ENCODE peak calls at places on chromosomes 16 and 17, in eight cellular contexts. X is tibial nerve, N is ovary, P is K562, V is stomach, Q is sigmoid colon, W is A549, D is H1. T is an unnamed sample. For H3K4me1, the result is how much of the 10 kb centered on the place peaks cover.

GRCh38 chr17:2707721-2708584 is 3.6 kb downstream of the CLUH start:
- DNase-seq in X (no peak), N (peak), P (peak), V (peak), Q (peak), W (peak), D (peak), T (peak)

GRCh38 chr16:79601978-79602609 is 1.6 kb upstream of the MAF start:
- DNase-seq in X (peak), N (peak), P (peak), V (peak), Q (peak), W (peak), D (peak), T (peak)

GRCh38 chr16:22081050-22081449 is 11.3 kb upstream of the VWA3A start:
- DNase-seq in X (no peak), N (no peak), P (no peak), V (no peak), Q (no peak), W (no peak), D (no peak), T (no peak)

GRCh38 chr17:75507712-75508111 is 7.6 kb downstream of the CASKIN2 start:
- DNase-seq in X (no peak), N (no peak), P (no peak), V (no peak), Q (no peak), W (no peak), D (no peak), T (no peak)

GRCh38 chr17:35536664-35537160 is 766 bp downstream of the SLFN12L start:
- DNase-seq in X (no peak), N (no peak), P (no peak), V (no peak), Q (no peak), W (no peak), D (no peak), T (no peak)

GRCh38 chr17:4708436-4708835 is 2.0 kb upstream of the ARRB2 start:
- DNase-seq in X (no peak), N (no peak), P (no peak), V (no peak), Q (no peak), W (peak), D (peak), T (no peak)

GRCh38 chr17:73958453-73958852 is 245.0 kb upstream of the RPL38 start:
- DNase-seq in X (no peak), N (no peak), P (no peak), V (no peak), Q (no peak), W (no peak), D (no peak), T (no peak)

GRCh38 chr16:54098247-54098646 is 188.3 kb downstream of the IRX3 start:
- DNase-seq in X (no peak), N (no peak), P (no peak), V (no peak), Q (no peak), W (no peak), D (no peak), T (no peak)

GRCh38 chr17:47310186-47310733 is 13.5 kb upstream of the EFCAB13 start:
- DNase-seq in X (no peak), N (no peak), P (no peak), V (no peak), Q (no peak), W (no peak), D (no peak), T (no peak)

DNA sequence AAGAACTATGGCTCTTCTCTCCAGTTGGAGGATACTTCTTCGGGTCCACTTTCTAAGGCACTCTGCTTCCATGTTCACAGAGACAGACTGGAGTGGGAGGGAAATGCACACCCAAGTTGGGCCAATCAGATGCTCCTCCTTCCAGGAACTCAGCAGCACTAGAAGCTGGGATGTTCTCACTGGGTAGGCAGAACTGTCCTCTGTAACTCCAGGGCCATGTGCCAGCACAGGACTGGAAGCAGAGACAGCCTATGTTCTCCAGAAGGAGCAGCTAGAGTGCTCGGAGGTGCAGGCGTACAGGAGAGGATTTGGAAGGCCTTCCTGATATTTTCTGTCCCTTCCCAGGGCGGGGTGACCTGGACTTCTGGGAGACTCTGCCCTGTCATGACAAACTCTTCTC is 50.0 kb upstream of the SREBF1 start:
- DNase-seq in X (no peak), N (no peak), P (no peak), V (no peak), Q (peak), W (no peak), D (no peak), T (no peak)
- TF ChIP-seq EP300 in X (no peak), N (no peak), P (no peak), V (no peak), Q (no peak), W (no peak), D (no peak), T (no peak)

GRCh38 chr16:30016555-30017276 is 5.9 kb upstream of the DOC2A start:
- DNase-seq in X (no peak), N (no peak), P (no peak), V (no peak), Q (no peak), W (no peak), D (no peak), T (no peak)
- H3K4me3 ChIP-seq in X (no peak), N (no peak), P (no peak), V (no peak), Q (no peak), W (no peak), D (no peak), T (no peak)

DNA sequence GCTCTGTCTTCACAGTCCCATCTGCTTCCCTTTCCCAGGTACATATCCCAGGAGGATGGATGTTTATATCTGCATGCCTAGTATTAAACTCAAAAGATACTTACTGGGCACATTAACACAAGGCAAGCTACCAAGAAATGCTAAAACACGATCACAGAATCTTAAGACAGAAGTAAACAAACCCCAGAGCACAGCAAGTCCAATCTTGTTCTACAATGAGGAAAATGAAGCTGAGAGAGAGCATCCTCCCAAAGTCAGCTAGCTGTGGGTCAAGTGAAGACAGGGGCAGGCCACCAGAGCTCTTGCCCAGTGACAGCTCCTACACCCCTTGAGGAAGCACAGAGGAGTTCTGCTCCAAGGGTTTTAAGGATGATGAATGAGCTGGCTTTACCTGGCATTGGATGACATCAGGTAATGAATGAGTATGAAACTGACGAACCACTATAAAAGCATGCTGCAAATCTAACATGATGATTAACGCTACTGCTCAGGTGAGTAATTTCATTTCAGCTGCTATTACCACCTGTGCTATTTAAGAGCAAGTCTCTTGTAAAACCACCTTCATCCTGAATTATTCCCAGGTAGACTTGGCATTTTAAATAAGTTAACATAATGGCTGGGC is 20.3 kb downstream of the XPO6 start:
- DNase-seq in X (no peak), N (no peak), P (no peak), V (no peak), Q (no peak), W (no peak), D (no peak), T (no peak)
- H3K4me1 ChIP-seq in X (under half), N (under half), P (under half), V (under half), Q (under half), W (half or more), D (under half), T (half or more)

DNA sequence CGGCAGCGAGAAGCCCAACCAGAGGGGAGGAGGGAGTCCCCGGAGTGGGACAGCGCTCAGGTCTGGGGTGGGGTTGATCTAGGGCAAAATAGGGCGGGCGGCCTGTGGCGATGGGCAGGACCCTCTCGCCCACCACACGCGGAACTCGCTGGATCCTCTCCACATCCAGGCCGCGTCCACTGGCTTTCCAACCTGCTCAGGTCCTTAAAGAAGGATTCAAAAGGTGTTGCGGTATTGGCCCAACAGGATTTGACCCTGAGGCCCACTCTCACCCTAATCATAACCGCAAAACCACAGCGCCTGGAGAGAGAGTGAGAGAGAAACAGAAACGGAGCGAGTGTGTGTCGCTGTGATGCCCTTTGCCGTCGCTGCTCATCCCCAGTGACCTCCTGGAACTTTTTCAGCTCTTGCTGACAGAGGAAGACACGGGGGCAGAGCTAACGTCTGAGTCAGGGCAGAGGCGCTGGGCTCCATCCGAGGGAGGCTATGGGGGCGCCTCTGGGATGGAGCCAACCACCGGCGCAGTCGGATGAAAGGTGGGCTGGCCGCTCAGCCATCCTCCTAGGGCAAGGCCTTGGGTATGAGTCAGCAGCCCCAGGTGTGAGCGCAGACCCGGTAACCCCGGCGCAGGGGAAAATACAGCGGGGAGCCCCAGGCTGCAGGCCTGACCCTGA is 16.7 kb upstream of the OR1F1 start:
- DNase-seq in X (no peak), N (no peak), P (no peak), V (no peak), Q (peak), W (no peak), D (no peak), T (no peak)
- TF ChIP-seq EP300 in X (no peak), N (no peak), P (no peak), V (no peak), Q (no peak), W (no peak), D (no peak), T (no peak)

DNA sequence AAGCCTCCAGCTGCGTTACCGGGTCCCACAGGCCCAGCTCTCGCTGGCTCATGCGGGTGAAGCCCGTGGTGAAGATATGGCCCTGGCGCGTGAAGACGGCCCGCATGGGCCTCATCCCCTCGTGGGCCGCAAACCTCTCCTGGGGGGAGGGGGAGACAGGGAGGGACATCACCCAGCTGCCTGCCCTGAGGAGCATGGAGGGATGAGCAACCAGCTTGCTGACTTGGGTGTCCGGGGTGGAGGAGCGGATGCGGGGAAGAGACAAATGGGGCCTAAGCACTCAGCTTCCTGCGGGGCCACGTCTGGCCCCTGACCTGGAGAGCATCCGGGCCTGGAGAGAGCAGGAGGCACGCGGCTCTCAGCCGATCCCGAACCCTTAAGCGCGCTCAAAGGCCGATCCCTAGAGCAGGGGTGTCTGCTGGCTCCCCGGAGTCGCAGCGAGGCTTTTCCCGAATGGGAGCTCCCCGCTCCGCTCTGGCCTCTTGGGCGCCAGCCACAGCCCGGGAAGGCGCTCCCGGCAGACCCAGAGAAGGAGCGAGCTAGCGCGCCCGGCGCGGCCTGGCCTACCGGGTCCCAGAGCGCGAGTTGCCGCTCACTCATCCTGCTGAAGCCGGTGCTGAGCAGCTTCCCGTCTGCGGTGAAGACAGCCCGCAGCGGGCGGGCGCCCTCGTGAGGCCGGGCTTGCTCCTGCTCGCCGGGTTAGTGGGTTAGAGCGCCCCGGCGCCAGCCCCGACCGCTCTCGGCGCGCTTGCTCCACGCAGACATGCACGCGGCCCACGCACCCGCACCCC is 5.0 kb downstream of the CORO6 start:
- DNase-seq in X (peak), N (no peak), P (peak), V (peak), Q (peak), W (peak), D (peak), T (peak)
- H3K4me3 ChIP-seq in X (peak), N (peak), P (peak), V (peak), Q (peak), W (peak), D (peak), T (peak)

GRCh38 chr16:9518054-9518453 is 426.6 kb downstream of the HAPSTR1 start:
- DNase-seq in X (no peak), N (no peak), P (no peak), V (no peak), Q (peak), W (no peak), D (no peak), T (no peak)
- H3K4me1 ChIP-seq in X (under half), N (under half), P (under half), V (under half), Q (under half), W (under half), D (under half), T (under half)

DNA sequence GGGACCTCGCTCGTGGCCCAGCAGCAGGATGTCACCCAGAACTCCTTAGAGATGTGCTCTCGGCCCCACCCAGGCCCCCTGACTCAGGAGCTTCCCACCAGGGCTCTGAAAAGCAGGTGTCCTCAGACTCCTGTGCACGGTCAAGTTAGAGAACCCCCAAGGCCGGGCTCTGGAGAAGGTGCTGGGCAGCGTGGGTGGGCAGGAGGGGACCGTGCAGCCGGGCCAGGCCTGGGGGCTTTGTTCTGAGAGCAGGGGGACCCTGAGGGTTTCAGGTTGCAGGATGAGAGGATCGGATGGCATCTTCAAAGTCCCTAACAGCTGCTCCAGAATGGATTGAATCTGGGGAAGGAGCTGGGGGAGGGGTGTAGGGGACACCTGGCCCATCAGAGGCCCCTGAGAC is 164.5 kb upstream of the CIBAR2 start:
- DNase-seq in X (no peak), N (no peak), P (no peak), V (no peak), Q (no peak), W (no peak), D (no peak), T (no peak)
- TF ChIP-seq EP300 in X (no peak), N (no peak), P (no peak), V (no peak), Q (no peak), W (no peak), D (no peak), T (no peak)

DNA sequence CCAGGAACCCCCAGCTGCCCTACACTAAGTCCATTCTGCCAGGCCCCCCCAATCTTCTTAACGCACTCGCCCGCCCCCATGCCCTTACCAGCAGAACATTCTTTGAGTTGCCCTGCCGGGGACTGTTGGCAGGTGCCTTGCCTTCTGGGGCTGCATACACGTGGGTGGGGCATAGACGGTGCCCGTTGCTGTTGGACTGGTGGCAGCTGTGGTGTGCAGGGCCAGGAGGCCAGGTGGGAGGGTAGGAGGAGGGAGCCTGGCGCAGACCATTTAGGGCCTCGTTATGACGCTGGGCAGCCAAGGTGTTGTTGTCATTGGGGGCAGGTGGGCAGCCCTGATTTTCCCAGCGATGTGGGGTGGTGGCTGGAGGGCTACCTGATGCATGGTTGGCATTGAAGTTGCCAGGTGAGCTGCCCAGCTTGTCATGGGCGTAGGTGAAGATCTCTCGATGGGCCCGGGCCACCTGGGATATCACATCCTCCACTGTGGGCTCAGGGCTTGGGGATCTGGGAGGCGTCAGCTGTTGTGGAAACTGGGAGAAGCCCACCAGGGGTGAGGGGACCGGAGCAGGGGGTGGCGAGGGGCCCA is 4.9 kb downstream of the NR1D1 start:
- DNase-seq in X (no peak), N (no peak), P (no peak), V (peak), Q (peak), W (no peak), D (no peak), T (no peak)
- H3K4me3 ChIP-seq in X (no peak), N (no peak), P (no peak), V (no peak), Q (no peak), W (no peak), D (no peak), T (no peak)